ENCODE peak calls at places on chromosomes 5 and 9, in nine cellular contexts. N is CD4-positive, CD25-positive, alpha-beta regulatory T cell; E is DND-41; L is T-helper 1 cell; F is foreskin fibroblast; M is sigmoid colon; S is EL; K is HCEC 1CT; Y is stimulated activated CD4-positive, alpha-beta T cell treated with anti-CD3 and anti-CD28 coated beads, Interleukin-4, amount 100 ng/mL, for 1 hour. J is an unnamed sample.

GRCh38 chr5:88875609-88876234 is 7.3 kb downstream of the MEF2C start:
- DNase-seq in L (no peak), E (no peak), F (no peak), M (no peak), K (peak; percentile 49), N (no peak), Y (no peak), S (no peak), J (no peak)

GRCh38 chr5:53971566-53971965 is 338.8 kb downstream of the ARL15 start:
- DNase-seq in F (no peak), M (no peak), N (no peak), E (no peak), L (no peak), Y (no peak), K (no peak), S (no peak), J (no peak)

GRCh38 chr5:9198399-9198798 is 347.5 kb downstream of the SEMA5A start:
- DNase-seq in K (peak; percentile 25), L (no peak), N (no peak), F (peak; percentile 76), M (no peak), E (no peak), Y (no peak), S (peak; percentile 41), J (no peak)

GRCh38 chr9:96566401-96567202 is 53.0 kb downstream of the CDC14B start:
- DNase-seq in Y (peak; percentile 72), S (peak; percentile 68), M (peak; percentile 88), N (peak; percentile 88), L (peak; percentile 83), K (peak; percentile 63), E (peak; percentile 13), F (peak; percentile 84), J (peak; percentile 75)

GRCh38 chr9:108468364-108468763 is 387.4 kb downstream of the ACTL7B start:
- DNase-seq in N (peak; percentile 4), E (peak; percentile 34), S (peak; percentile 51), M (no peak), L (peak; percentile 3), K (peak; percentile 58), F (peak; percentile 62), Y (no peak), J (no peak)

GRCh38 chr5:149747833-149748366 is 17.8 kb downstream of the PPARGC1B start:
- DNase-seq in K (no peak), N (no peak), Y (no peak), F (no peak), S (no peak), M (peak; percentile 42), E (no peak), L (no peak), J (no peak)

GRCh38 chr5:140253985-140254384 is 48.9 kb downstream of the PFDN1 start:
- DNase-seq in M (no peak), L (no peak), Y (no peak), N (peak; percentile 53), F (peak; percentile 58), E (no peak), S (no peak), K (no peak), J (no peak)

GRCh38 chr5:67163863-67164595 is 32.6 kb downstream of the CD180 start:
- DNase-seq in L (no peak), K (no peak), F (no peak), Y (no peak), S (no peak), M (no peak), N (no peak), E (peak; percentile 62), J (no peak)

GRCh38 chr5:14932902-14933475 is 61.4 kb upstream of the ANKH start:
- DNase-seq in F (peak; percentile 74), E (no peak), S (no peak), M (no peak), L (no peak), N (no peak), K (no peak), Y (no peak), J (no peak)

GRCh38 chr5:149317281-149318048 is 27.8 kb upstream of the GRPEL2 start:
- DNase-seq in F (peak; percentile 80), L (peak; percentile 45), E (peak; percentile 21), M (no peak), K (peak; percentile 47), Y (peak; percentile 19), N (peak; percentile 65), S (peak; percentile 56), J (peak; percentile 38)

GRCh38 chr9:86557063-86557766 is 203.0 kb upstream of the TUT7 start:
- DNase-seq in S (peak; percentile 63), F (peak; percentile 86), E (no peak), M (peak; percentile 81), Y (no peak), L (no peak), K (peak; percentile 97), N (no peak), J (no peak)

GRCh38 chr9:121902483-121903135 is 190.5 kb downstream of the TTLL11 start:
- DNase-seq in S (peak; percentile 95), N (no peak), L (no peak), K (no peak), E (no peak), M (no peak), Y (no peak), F (peak; percentile 98), J (no peak)

GRCh38 chr9:114553202-114553601 is 34.4 kb upstream of the ATP6V1G1 start:
- DNase-seq in S (no peak), Y (no peak), M (no peak), F (no peak), L (no peak), K (no peak), N (no peak), E (no peak), J (no peak)

GRCh38 chr5:1792842-1793266 is 6.8 kb downstream of the MRPL36 start:
- DNase-seq in S (peak; percentile 90), F (peak; percentile 84), K (peak; percentile 87), E (peak; percentile 71), Y (peak; percentile 58), L (peak; percentile 97), M (peak; percentile 37), N (peak; percentile 96), J (peak; percentile 65)

GRCh38 chr9:116493183-116493582 is 193.9 kb upstream of the TRIM32 start:
- DNase-seq in F (no peak), E (no peak), Y (no peak), L (no peak), N (no peak), K (peak; percentile 39), M (no peak), S (peak; percentile 62), J (no peak)

GRCh38 chr5:124743534-124744169 is 2.8 kb downstream of the ZNF608 start:
- DNase-seq in N (no peak), E (no peak), K (no peak), F (peak; percentile 36), Y (no peak), S (no peak), M (no peak), L (no peak), J (no peak)

GRCh38 chr5:64958757-64959391 is 190.1 kb downstream of the CWC27 start:
- DNase-seq in N (peak; percentile 43), S (peak; percentile 49), Y (no peak), M (no peak), K (peak; percentile 71), F (peak; percentile 64), L (peak; percentile 6), E (no peak), J (peak; percentile 4)

GRCh38 chr5:73822276-73822988 is 196.4 kb downstream of the ARHGEF28 start:
- DNase-seq in L (no peak), N (no peak), F (peak; percentile 34), Y (no peak), E (no peak), S (peak; percentile 22), K (peak; percentile 36), M (no peak), J (no peak)

J was measured in immature natural killer cell.